ENCODE peak calls at places on chromosomes 6 and 20, in nine cellular contexts. Q, A, D, E, B, V, W, J and C are unnamed samples.

GRCh38 chr6:116218172-116218633 is 35.7 kb downstream of the TSPYL4 start:
- DNase-seq in Q (peak; percentile 31), A (peak; percentile 28), D (no peak), E (no peak), B (no peak), V (no peak), W (no peak), J (peak; percentile 32), C (no peak)

GRCh38 chr6:169084067-169084466 is 169.6 kb downstream of the THBS2 start:
- DNase-seq in Q (no peak), A (no peak), D (peak; percentile 59), E (no peak), B (no peak), V (no peak), W (no peak), J (no peak), C (no peak)

GRCh38 chr6:15505463-15505918 is 157.3 kb downstream of the DTNBP1 start:
- DNase-seq in Q (no peak), A (no peak), D (peak; percentile 74), E (no peak), B (no peak), V (no peak), W (no peak), J (no peak), C (no peak)

GRCh38 chr6:38459291-38459690 is 180.4 kb downstream of the BTBD9 start:
- DNase-seq in Q (peak; percentile 69), A (peak; percentile 40), D (no peak), E (no peak), B (no peak), V (no peak), W (no peak), J (peak; percentile 22), C (no peak)

GRCh38 chr6:150998992-150999975 is 133.8 kb downstream of the MTHFD1L start:
- DNase-seq in Q (no peak), A (peak; percentile 94), D (peak; percentile 59), E (no peak), B (peak; percentile 79), V (no peak), W (no peak), J (no peak), C (no peak)

GRCh38 chr6:63502165-63502564 is 70.1 kb upstream of the LOC128125822 start:
- DNase-seq in Q (no peak), A (no peak), D (no peak), E (no peak), B (no peak), V (no peak), W (no peak), J (no peak), C (no peak)

GRCh38 chr6:125102901-125103300 is 50.7 kb upstream of the TPD52L1 start:
- DNase-seq in Q (peak; percentile 94), A (peak; percentile 68), D (no peak), E (no peak), B (peak; percentile 84), V (no peak), W (no peak), J (peak; percentile 87), C (no peak)

GRCh38 chr20:1876975-1877603 is 18.1 kb upstream of the SIRPA start:
- DNase-seq in Q (peak; percentile 35), A (no peak), D (no peak), E (no peak), B (peak; percentile 9), V (peak; percentile 82), W (no peak), J (no peak), C (no peak)

GRCh38 chr6:136181191-136181833 is 68.8 kb downstream of the MTFR2 start:
- DNase-seq in Q (no peak), A (no peak), D (no peak), E (no peak), B (no peak), V (no peak), W (no peak), J (no peak), C (no peak)

GRCh38 chr20:50759678-50760077 is 28.3 kb downstream of the PARD6B start:
- DNase-seq in Q (no peak), A (no peak), D (no peak), E (no peak), B (no peak), V (no peak), W (no peak), J (no peak), C (no peak)

GRCh38 chr6:159156089-159156488 is 13.1 kb upstream of the FNDC1 start:
- DNase-seq in Q (no peak), A (no peak), D (no peak), E (no peak), B (no peak), V (no peak), W (no peak), J (no peak), C (no peak)

GRCh38 chr6:134502614-134503541 is 185.0 kb upstream of the SGK1 start:
- DNase-seq in Q (no peak), A (no peak), D (no peak), E (no peak), B (no peak), V (no peak), W (no peak), J (no peak), C (no peak)

GRCh38 chr6:35977308-35977707 is 47.1 kb downstream of the SLC26A8 start:
- DNase-seq in Q (no peak), A (no peak), D (no peak), E (no peak), B (no peak), V (no peak), W (no peak), J (no peak), C (no peak)

GRCh38 chr20:680638-681037 is 5.0 kb upstream of the SCRT2 start:
- DNase-seq in Q (no peak), A (no peak), D (no peak), E (no peak), B (no peak), V (no peak), W (no peak), J (no peak), C (no peak)

GRCh38 chr20:19073584-19074198 is 138.8 kb upstream of the SLC24A3 start:
- DNase-seq in Q (no peak), A (no peak), D (peak; percentile 13), E (no peak), B (no peak), V (peak; percentile 26), W (no peak), J (no peak), C (no peak)

GRCh38 chr6:84422380-84422968 is 195.0 kb upstream of the CEP162 start:
- DNase-seq in Q (peak; percentile 41), A (peak; percentile 49), D (no peak), E (no peak), B (no peak), V (peak; percentile 12), W (peak; percentile 19), J (peak; percentile 88), C (no peak)

GRCh38 chr6:17584241-17584803 is 15.8 kb upstream of the FAM8A1 start:
- DNase-seq in Q (peak; percentile 86), A (peak; percentile 80), D (no peak), E (no peak), B (peak; percentile 73), V (peak; percentile 69), W (no peak), J (peak; percentile 87), C (no peak)

DNA sequence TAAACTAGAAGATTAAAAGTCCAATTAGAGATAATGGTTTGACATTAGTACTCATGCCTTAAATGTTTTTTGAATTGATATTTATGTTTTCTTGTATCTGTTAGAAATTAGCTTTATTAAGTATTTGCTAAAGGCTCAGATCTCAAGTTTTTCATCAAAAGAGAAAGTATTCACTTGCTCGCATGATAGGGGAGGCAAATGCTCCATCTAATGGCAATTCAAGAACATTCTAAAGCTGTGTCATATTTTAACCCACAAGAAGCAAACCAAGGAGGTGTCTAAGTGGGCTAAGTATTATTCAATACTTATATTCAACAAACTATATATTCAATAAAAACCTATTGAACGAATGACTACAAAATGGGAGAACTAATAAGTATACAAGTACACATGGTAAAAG is 192.8 kb upstream of the SPTLC3 start:
- DNase-seq in Q (no peak), A (no peak), D (no peak), E (no peak), B (no peak), V (no peak), W (no peak), J (no peak), C (no peak)
- TF ChIP-seq CTCF in Q (no peak), A (no peak), D (no peak), E (no peak), B (no peak), V (no peak), W (no peak), J (no peak), C (no peak)

DNA sequence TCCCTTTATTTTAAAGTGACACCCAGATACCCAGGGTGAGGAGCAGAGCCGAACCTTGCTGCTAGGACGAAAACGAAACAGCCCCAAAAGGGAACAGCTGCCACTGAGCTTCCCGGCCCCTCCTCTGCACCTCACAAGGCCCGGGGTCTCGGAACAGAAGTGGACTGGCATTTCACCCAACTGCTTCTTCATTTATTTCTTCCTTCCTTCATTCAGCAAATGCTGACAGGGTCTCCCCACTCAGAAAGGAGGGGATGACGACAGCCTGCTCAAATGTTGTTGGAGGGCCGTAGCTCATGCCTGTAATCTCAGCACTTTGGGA is 220.3 kb downstream of the PREX1 start:
- DNase-seq in Q (no peak), A (no peak), D (no peak), E (no peak), B (no peak), V (no peak), W (no peak), J (no peak), C (no peak)
- H3K4me3 ChIP-seq in Q (no peak overlapping the region), A (no peak overlapping the region), D (no peak overlapping the region), E (no peak overlapping the region), B (no peak overlapping the region), V (no peak overlapping the region), W (no peak overlapping the region), J (no peak overlapping the region), C (no peak overlapping the region)

GRCh38 chr6:140105857-140106256 is 731.4 kb upstream of the CITED2 start:
- DNase-seq in Q (no peak), A (peak; percentile 29), D (no peak), E (no peak), B (no peak), V (peak; percentile 15), W (no peak), J (peak; percentile 36), C (no peak)
- TF ChIP-seq CTCF in Q (peak; percentile 16), A (peak; percentile 36), D (no peak), E (no peak), B (peak; percentile 7), V (peak; percentile 23), W (no peak), J (peak; percentile 32), C (no peak)

DNA sequence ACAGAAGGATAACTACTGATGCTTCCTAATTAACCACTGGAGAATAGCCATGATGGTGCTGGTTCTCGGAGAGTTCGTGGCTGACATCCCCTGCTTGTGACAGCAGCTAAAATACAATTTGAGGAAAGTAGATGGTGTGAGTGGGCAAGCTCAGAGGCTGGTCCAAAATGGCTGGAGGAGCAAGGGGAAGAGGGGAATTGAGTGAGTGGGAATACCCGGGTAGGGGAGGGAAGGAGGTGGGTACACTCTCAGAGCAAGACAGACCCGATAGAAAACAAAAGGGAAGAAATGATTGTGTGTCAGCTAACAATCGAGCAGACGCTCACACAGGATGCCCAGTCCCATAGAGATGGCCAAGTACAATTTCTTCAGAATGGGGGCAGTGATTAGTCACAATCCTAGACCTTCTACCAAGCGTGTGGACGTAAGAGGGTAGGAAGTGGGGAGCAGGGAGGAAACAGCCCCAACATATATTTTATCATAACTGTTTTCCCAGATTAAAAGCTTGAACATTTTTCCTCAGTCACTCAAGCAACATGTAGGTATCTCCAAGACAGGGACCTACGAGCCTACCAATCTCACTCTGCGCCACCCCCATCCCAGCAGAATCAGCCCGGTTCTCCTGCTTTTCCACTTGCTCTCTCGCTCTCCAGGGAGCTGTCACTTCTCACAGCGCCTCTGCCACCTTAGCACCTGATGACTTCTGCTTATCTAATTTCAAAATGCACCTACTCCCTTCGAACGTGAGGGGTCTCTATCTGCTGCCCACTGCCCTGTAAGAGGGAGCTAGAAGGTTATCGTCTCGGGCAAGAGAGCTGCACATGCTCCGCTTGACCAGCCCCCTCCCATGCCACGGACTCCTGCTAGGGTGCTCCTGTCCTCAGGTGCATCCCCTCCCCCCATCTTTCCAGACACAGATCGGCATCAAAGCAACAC is 26.2 kb downstream of the RIPOR2 start:
- DNase-seq in Q (no peak), A (no peak), D (no peak), E (no peak), B (no peak), V (no peak), W (no peak), J (no peak), C (no peak)
- H3K4me3 ChIP-seq in Q (peak overlapping the region; percentile 75), A (peak overlapping the region; percentile 55), D (peak overlapping the region; percentile 7), E (peak overlapping the region; percentile 51), B (peak overlapping the region; percentile 96), V (peak overlapping the region; percentile 72), W (peak overlapping the region; percentile 85), J (peak overlapping the region; percentile 66), C (peak overlapping the region; percentile 62)